ENCODE peak calls at places on chromosome 2, in four cellular contexts. I is naive thymus-derived CD4-positive, alpha-beta T cell; W is uterus; S is CD4-positive, CD25-positive, alpha-beta regulatory T cell. R is an unnamed sample. For H3K4me1, the result is how much of the 10 kb centered on the place peaks cover.

GRCh38 chr2:168438553-168438952 is 17.5 kb upstream of the CERS6 start:
- DNase-seq in W (no peak), I (no peak), S (no peak), R (no peak)

GRCh38 chr2:218962859-218963492 is 3.5 kb downstream of the CDK5R2 start:
- DNase-seq in W (peak), S (peak), I (peak), R (peak)

GRCh38 chr2:36413218-36413617 is 57.6 kb downstream of the CRIM1 start:
- DNase-seq in S (no peak), W (no peak), I (no peak), R (no peak)

GRCh38 chr2:85865539-85866164 is 23.1 kb downstream of the ST3GAL5 start:
- DNase-seq in S (peak), W (no peak), I (no peak), R (no peak)

GRCh38 chr2:46686811-46687210 is 207.4 kb downstream of the TMEM247 start:
- DNase-seq in I (no peak), S (no peak), W (no peak), R (no peak)

GRCh38 chr2:237122214-237122666 is 36.6 kb downstream of the COPS8 start:
- DNase-seq in W (peak), I (peak), S (peak), R (peak)

GRCh38 chr2:181949047-181949446 is 36.6 kb upstream of the PPP1R1C start:
- DNase-seq in W (no peak), S (no peak), I (no peak), R (no peak)

GRCh38 chr2:25740810-25741381 is 67.5 kb upstream of the DTNB start:
- DNase-seq in I (no peak), W (no peak), S (peak), R (no peak)

GRCh38 chr2:133633851-133634250 is 65.6 kb upstream of the NCKAP5 start:
- DNase-seq in S (no peak), W (no peak), I (no peak), R (no peak)

GRCh38 chr2:160299540-160299939 is 99.5 kb upstream of the ITGB6 start:
- DNase-seq in W (no peak), S (peak), I (no peak), R (no peak)

GRCh38 chr2:15941970-15942710 is 1.8 kb downstream of the MYCN start:
- DNase-seq in W (peak), I (peak), S (peak), R (no peak)

GRCh38 chr2:43707255-43707654 is 31.0 kb upstream of the C1GALT1C1L start:
- DNase-seq in S (no peak), I (no peak), W (peak), R (peak)

GRCh38 chr2:240812301-240812680 is 7.7 kb downstream of the KIF1A start:
- DNase-seq in S (no peak), I (no peak), W (no peak), R (no peak)

GRCh38 chr2:149858916-149859634 is 271.5 kb upstream of the MMADHC start:
- DNase-seq in S (no peak), I (no peak), W (no peak), R (no peak)

GRCh38 chr2:134280726-134281125 is 26.9 kb downstream of the MGAT5 start:
- DNase-seq in W (no peak), S (no peak), I (no peak), R (no peak)

GRCh38 chr2:12980817-12981216 is 264.1 kb downstream of the TRIB2 start:
- DNase-seq in S (no peak), I (no peak), W (no peak), R (no peak)

GRCh38 chr2:27080603-27080938 is 2.2 kb downstream of the EMILIN1 start:
- DNase-seq in S (no peak), W (peak), I (no peak), R (peak)

GRCh38 chr2:205701509-205701908 is 19.2 kb downstream of the NRP2 start:
- DNase-seq in I (no peak), W (no peak), S (no peak), R (no peak)
- H3K4me1 ChIP-seq in I (under half), W (under half), S (under half), R (under half)

DNA sequence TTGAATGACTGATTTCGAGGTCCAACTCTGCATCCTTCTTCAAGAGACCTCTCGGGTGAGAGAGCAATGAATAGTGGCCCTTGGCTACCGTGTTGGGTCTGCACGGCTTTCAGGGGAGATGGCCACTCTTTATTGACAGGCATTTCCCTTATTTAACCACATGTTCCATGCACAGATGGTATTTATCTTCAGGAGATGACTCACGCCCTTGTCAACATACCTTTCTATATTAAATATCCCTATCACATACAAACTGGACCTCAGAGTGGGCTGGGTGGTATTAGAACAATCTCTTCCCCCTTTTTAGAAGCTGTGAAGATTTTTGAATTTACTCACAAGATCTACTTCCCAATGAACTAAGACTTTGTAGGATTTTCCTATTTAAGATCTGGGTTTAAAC is 109.6 kb upstream of the CDC42EP3 start:
- DNase-seq in I (no peak), S (no peak), W (no peak), R (no peak)
- H3K4me1 ChIP-seq in I (under half), S (under half), W (under half), R (under half)

DNA sequence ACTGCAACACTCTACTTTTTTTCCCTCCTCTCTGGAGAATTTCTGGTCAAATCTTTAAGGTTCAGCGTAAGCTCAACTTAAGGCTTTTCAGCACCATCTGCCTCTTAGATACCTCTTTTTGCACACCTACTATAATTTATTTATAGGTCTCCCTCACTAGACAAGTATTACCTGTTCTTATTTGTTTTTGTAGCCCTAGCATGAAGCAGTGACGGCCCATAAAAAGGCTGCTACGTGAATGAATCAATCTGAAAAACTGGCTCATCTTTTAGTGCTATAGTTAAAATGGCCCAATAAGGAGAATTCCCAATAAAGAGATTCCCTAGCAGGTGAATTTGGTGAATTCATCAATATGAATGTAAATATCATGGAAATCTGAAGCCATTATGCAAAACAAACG is 6.5 kb downstream of the RNF149 start:
- DNase-seq in I (no peak), W (no peak), S (no peak), R (no peak)
- H3K4me1 ChIP-seq in I (half or more), W (under half), S (half or more), R (half or more)

DNA sequence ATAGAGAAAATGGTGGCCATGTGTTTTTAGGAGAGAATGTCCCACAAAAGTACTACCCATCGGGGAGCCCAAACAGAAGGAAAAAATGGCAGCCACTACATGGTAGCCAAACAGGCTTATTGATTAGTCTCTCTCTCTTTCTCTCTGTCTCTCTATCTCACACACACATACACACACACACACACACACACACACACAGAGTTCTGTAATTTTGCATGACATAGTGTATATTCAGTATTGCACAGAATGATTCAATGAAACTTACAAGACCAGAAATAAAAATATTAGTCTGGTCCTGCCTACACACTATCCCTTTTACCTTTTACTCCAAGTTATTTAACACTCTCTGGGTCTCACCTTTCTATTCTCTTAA is 124.8 kb upstream of the SLC39A10 start:
- DNase-seq in W (no peak), S (no peak), I (no peak), R (no peak)
- H3K4me1 ChIP-seq in W (under half), S (half or more), I (half or more), R (under half)

DNA sequence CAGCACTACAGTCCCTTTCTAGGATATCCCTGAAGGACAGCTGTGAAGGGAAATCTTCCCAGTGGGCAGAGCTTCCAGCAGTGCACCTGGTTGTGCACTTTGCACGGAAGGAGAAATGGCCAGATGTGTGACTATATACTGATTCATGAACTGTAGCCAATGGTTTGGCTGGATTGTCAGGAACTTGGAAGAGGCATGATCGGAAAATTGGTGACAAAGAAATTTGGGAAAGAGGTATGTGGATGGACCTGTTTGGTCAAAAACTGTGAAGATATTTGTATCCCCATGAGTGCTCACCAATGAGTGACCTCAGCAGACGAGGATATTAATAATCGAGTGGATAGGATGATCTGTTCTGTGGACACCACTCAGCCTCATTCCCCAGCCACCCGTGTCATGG is 582.2 kb downstream of the CPS1 start:
- DNase-seq in S (no peak), W (no peak), I (no peak), R (no peak)
- H3K4me1 ChIP-seq in S (under half), W (under half), I (under half), R (under half)

DNA sequence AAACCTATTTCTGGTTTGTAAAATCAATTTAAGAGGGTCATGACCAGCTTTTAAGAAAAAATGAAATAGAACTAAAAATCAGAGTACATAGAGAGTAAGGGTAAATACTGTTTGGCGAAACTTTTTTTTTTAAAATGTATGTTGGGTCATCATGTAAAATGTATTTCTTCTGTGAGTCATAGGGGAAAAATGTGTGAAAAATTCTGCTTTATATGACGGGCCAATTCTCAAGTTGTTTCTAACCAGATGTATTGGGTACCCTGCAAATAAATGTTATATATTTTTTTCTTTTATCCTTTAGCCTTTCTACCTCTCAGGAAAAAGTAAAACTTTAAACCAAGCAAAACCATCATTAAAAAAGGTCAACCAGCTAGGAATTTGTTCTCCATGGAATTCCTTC is 13.9 kb downstream of the AFTPH start:
- DNase-seq in S (no peak), I (no peak), W (no peak), R (no peak)
- H3K4me1 ChIP-seq in S (under half), I (under half), W (under half), R (under half)

GRCh38 chr2:28662044-28662443 is 89.6 kb upstream of the PPP1CB start:
- DNase-seq in I (no peak), S (no peak), W (no peak), R (no peak)
- H3K4me1 ChIP-seq in I (under half), S (under half), W (under half), R (half or more)

GRCh38 chr2:17593445-17593840 is 52.9 kb downstream of the VSNL1 start:
- DNase-seq in I (no peak), W (no peak), S (no peak), R (no peak)

GRCh38 chr2:17592731-17593409 is 52.4 kb downstream of the VSNL1 start:
- DNase-seq in W (no peak), S (no peak), I (no peak), R (no peak)

GRCh38 chr2:17593841-17594482 is 53.5 kb downstream of the VSNL1 start:
- DNase-seq in S (no peak), I (no peak), W (no peak), R (no peak)

GRCh38 chr2:17591846-17592245 is 51.4 kb downstream of the VSNL1 start:
- DNase-seq in W (no peak), S (no peak), I (no peak), R (no peak)

GRCh38 chr2:17594533-17595391 is 54.3 kb downstream of the VSNL1 start:
- DNase-seq in I (no peak), W (no peak), S (no peak), R (no peak)
- H3K4me1 ChIP-seq in I (under half), W (under half), S (under half), R (under half)

DNA sequence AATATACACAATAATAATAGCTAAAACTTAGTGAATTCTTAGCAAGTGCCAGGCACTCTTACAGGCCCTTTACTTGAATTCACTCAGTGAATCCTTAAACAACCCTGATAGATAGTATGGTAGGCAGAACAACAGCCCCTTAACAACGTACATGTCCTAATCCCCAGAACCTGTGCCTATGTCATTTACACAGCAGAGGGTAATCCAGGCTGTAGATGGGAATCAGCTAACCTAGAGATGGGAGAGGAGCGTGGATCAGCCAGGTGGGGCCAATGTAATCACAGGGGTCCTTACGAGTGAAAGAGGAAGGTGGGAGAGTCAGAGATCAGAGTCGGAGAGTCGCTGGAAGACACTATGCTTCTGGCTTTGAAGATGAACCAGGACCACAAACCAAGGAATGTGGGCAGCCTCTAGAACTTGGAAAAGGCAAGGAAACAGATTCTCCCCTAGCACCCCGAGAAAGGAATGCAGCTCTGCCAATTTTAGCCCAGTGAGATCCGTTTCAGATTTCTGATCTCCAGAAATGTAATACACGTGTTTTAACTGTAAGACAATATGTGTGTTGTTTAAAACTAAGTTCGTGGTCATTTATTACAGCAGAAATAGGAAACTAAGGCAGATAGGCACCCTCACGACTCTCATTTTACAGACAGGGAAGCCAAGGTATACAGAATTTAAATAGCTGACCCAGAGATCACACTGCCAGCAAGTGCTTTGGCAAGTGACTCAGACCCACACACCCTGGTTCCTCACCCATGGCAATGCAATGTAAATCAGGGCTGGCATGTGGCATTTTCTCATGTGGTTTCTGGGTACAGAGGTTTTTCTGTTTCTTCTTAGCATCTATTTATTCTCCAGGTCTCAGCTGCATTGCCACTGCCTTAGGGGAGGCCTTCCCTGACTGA is 68.9 kb downstream of the DOCK10 start:
- DNase-seq in S (no peak), I (no peak), W (no peak), R (no peak)
- H3K4me1 ChIP-seq in S (under half), I (under half), W (under half), R (under half)

R was measured in psoas muscle.